ENCODE peak calls at places on chromosomes 5 and 9, in ten cellular contexts. M, L, O, W, J, K, G, F, Z and Q are unnamed samples.

GRCh38 chr5:77842247-77842646 is 66.1 kb upstream of the TBCA start:
- DNase-seq in Z (no peak), W (no peak), F (no peak), L (no peak), K (no peak), M (no peak), G (no peak), J (no peak), O (no peak), Q (no peak)

GRCh38 chr9:89413963-89414638 is 83.8 kb downstream of the SEMA4D start:
- DNase-seq in W (no peak), J (no peak), L (no peak), F (no peak), M (no peak), G (no peak), O (no peak), Z (no peak), K (no peak), Q (no peak)

GRCh38 chr5:137563646-137564474 is 64.7 kb upstream of the SPOCK1 start:
- DNase-seq in Z (peak; percentile 19), G (no peak), K (no peak), W (no peak), M (no peak), O (no peak), L (peak; percentile 81), J (no peak), F (no peak), Q (no peak)

GRCh38 chr9:114448706-114449105 is 56.6 kb downstream of the WHRN start:
- DNase-seq in W (no peak), F (no peak), Z (no peak), G (no peak), K (no peak), M (no peak), J (peak; percentile 13), O (no peak), L (peak; percentile 38), Q (no peak)

GRCh38 chr9:91786132-91786896 is 163.7 kb downstream of the ROR2 start:
- DNase-seq in F (peak; percentile 22), W (no peak), O (peak; percentile 17), M (no peak), K (no peak), G (no peak), J (no peak), L (no peak), Z (no peak), Q (peak; percentile 6)

GRCh38 chr9:10112070-10112469 is 500.7 kb downstream of the PTPRD start:
- DNase-seq in M (no peak), L (no peak), O (no peak), W (no peak), Z (no peak), G (no peak), J (no peak), K (no peak), F (no peak), Q (no peak)

GRCh38 chr5:163434410-163434866 is 3.0 kb upstream of the CCNG1 start:
- DNase-seq in G (no peak), F (no peak), L (no peak), Z (no peak), O (no peak), J (peak; percentile 69), K (no peak), W (peak; percentile 74), M (no peak), Q (no peak)

GRCh38 chr9:134320916-134321570 is 5.2 kb upstream of the RXRA start:
- DNase-seq in J (no peak), K (no peak), F (no peak), O (peak; percentile 51), Z (peak; percentile 80), W (no peak), M (no peak), L (no peak), G (no peak), Q (no peak)

GRCh38 chr5:108650997-108651396 is 96.7 kb upstream of the FER start:
- DNase-seq in K (no peak), M (no peak), F (no peak), L (no peak), Z (no peak), J (no peak), G (no peak), W (no peak), O (no peak), Q (no peak)

GRCh38 chr9:113580041-113580953 is 116.8 kb downstream of the RGS3 start:
- DNase-seq in J (peak; percentile 67), Z (peak; percentile 97), F (no peak), L (no peak), W (peak; percentile 93), O (peak; percentile 92), K (no peak), G (peak; percentile 60), M (peak; percentile 88), Q (no peak)

GRCh38 chr5:179293276-179293675 is 52.0 kb downstream of the ADAMTS2 start:
- DNase-seq in F (no peak), G (no peak), M (no peak), O (peak; percentile 66), W (no peak), J (no peak), Z (no peak), K (no peak), L (no peak), Q (no peak)

DNA sequence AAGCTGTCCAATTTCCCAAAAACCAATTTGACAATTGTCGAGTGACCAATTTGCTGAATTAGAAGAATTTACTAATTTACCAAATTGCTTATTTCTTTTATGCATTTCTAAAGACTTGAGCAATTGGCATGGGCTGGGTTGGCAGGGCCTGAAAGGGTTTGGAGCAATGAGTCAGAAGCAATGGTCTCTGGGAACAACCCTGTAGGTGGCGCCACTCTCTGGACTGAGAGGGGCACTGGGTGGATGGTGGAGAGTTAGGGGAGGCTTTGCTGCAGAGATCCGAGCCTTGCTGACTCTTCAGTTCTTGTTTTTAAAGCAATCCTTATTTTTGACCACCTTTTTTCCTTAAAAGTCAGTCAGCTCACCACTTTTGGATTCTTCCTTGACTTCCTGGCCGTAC is 71.5 kb upstream of the RPS23 start:
- DNase-seq in G (no peak), L (peak; percentile 13), O (peak; percentile 78), W (no peak), F (no peak), J (peak; percentile 47), Z (no peak), K (peak; percentile 77), M (no peak), Q (no peak)
- TF ChIP-seq CTCF in G (no peak), L (peak; percentile 80), O (no peak), W (no peak), F (no peak), J (no peak), Z (no peak), K (peak; percentile 82), M (no peak), Q (no peak)

GRCh38 chr5:72325566-72326297 is 5.6 kb downstream of the PTCD2 start:
- DNase-seq in O (no peak), K (no peak), Z (no peak), G (no peak), F (no peak), M (no peak), L (peak; percentile 76), W (no peak), J (no peak), Q (no peak)

GRCh38 chr5:72324186-72324825 is 4.1 kb downstream of the PTCD2 start:
- DNase-seq in J (no peak), G (no peak), O (no peak), M (no peak), W (no peak), F (no peak), Z (no peak), K (no peak), L (no peak), Q (no peak)

GRCh38 chr5:72314571-72315172 is 5.4 kb downstream of the MRPS27 start:
- DNase-seq in G (no peak), Z (peak; percentile 68), J (peak; percentile 52), M (no peak), L (peak; percentile 15), F (no peak), K (no peak), W (peak; percentile 50), O (no peak), Q (no peak)

GRCh38 chr5:72320022-72320898 is at the start of the genes MRPS27 and PTCD2:
- DNase-seq in J (peak; percentile 98), G (peak; percentile 89), O (peak; percentile 97), L (peak; percentile 99), M (peak; percentile 92), W (peak; percentile 96), F (peak; percentile 89), K (peak; percentile 97), Z (peak; percentile 97), Q (peak; percentile 76)
- TF ChIP-seq CTCF in J (no peak), G (no peak), O (no peak), L (peak; percentile 57), M (no peak), W (no peak), F (no peak), K (peak; percentile 40), Z (no peak), Q (no peak)

GRCh38 chr5:151222054-151222768 is 1.7 kb downstream of the CCDC69 start:
- DNase-seq in Z (no peak), K (no peak), F (no peak), L (no peak), J (no peak), O (peak; percentile 54), G (no peak), W (peak; percentile 79), M (no peak), Q (no peak)

GRCh38 chr5:151218177-151218576 is 5.7 kb downstream of the CCDC69 start:
- DNase-seq in J (no peak), L (no peak), Z (no peak), O (peak; percentile 49), F (no peak), M (no peak), W (no peak), G (no peak), K (no peak), Q (no peak)

GRCh38 chr5:151219138-151219537 is 4.8 kb downstream of the CCDC69 start:
- DNase-seq in L (no peak), M (no peak), O (no peak), J (no peak), G (no peak), W (no peak), F (no peak), K (no peak), Z (no peak), Q (no peak)

GRCh38 chr5:151221574-151221973 is 2.3 kb downstream of the CCDC69 start:
- DNase-seq in J (no peak), W (no peak), G (no peak), F (no peak), M (no peak), O (no peak), Z (no peak), L (no peak), K (no peak), Q (no peak)

GRCh38 chr5:151219789-151220188 is 4.1 kb downstream of the CCDC69 start:
- DNase-seq in O (no peak), K (no peak), M (no peak), Z (no peak), G (no peak), F (no peak), W (no peak), J (no peak), L (no peak), Q (no peak)
- TF ChIP-seq CTCF in O (no peak), K (peak; percentile 51), M (no peak), Z (no peak), G (no peak), F (no peak), W (no peak), J (no peak), L (peak; percentile 55), Q (no peak)

GRCh38 chr5:1134478-1134877 is 22.6 kb upstream of the SLC12A7 start:
- DNase-seq in M (no peak), K (no peak), W (no peak), G (no peak), Z (no peak), J (no peak), O (no peak), L (no peak), F (no peak), Q (no peak)
- TF ChIP-seq CTCF in M (peak; percentile 11), K (peak; percentile 27), W (no peak), G (no peak), Z (no peak), J (no peak), O (no peak), L (no peak), F (peak; percentile 19), Q (no peak)